ENCODE peak calls at places on chromosomes 13 and 19, in eight cellular contexts. One of them, this sample, is unnamed.
A peak's percentile ranks its signal among the peaks of the same experiment; 100 is the strongest.

GRCh38 chr19:57829316-57829715 is 783 bp upstream of the ZNF587B start:
- DNase-seq in EL: no peak
- DNase-seq in iPS DF 6.9: no peak
- DNase-seq in NCI-H1105 treated with DMSO at 0.1 percent for 48 hours: no peak
- DNase-seq in Ammon's horn: no peak
- DNase-seq in CD4-positive, CD25-positive, alpha-beta regulatory T cell: no peak
- DNase-seq in cerebellum: no peak
- DNase-seq in GM12865: no peak
- DNase-seq in this sample: no peak

GRCh38 chr19:35223084-35223790 is 5.3 kb downstream of the FAM187B start:
- DNase-seq in Ammon's horn: no peak
- DNase-seq in CD4-positive, CD25-positive, alpha-beta regulatory T cell: no peak
- DNase-seq in GM12865: no peak
- DNase-seq in cerebellum: no peak
- DNase-seq in EL: no peak
- DNase-seq in iPS DF 6.9: no peak
- DNase-seq in NCI-H1105 treated with DMSO at 0.1 percent for 48 hours: no peak
- DNase-seq in this sample: no peak

GRCh38 chr19:51368366-51369282 is at the start of gene CLDND2:
- DNase-seq in CD4-positive, CD25-positive, alpha-beta regulatory T cell: no peak
- DNase-seq in cerebellum: no peak
- DNase-seq in NCI-H1105 treated with DMSO at 0.1 percent for 48 hours: no peak
- DNase-seq in iPS DF 6.9: no peak
- DNase-seq in Ammon's horn: no peak
- DNase-seq in EL: no peak
- DNase-seq in GM12865: no peak
- DNase-seq in this sample: no peak

GRCh38 chr19:32396046-32396652 is 9.4 kb upstream of the DPY19L3 start:
- DNase-seq in iPS DF 6.9: no peak
- DNase-seq in GM12865: no peak
- DNase-seq in EL: no peak
- DNase-seq in CD4-positive, CD25-positive, alpha-beta regulatory T cell: no peak
- DNase-seq in Ammon's horn: no peak
- DNase-seq in cerebellum: no peak
- DNase-seq in NCI-H1105 treated with DMSO at 0.1 percent for 48 hours: no peak
- DNase-seq in this sample: no peak

GRCh38 chr19:38149597-38149996 is 74.4 kb downstream of the DPF1 start:
- DNase-seq in cerebellum: no peak
- DNase-seq in iPS DF 6.9: no peak
- DNase-seq in Ammon's horn: no peak
- DNase-seq in NCI-H1105 treated with DMSO at 0.1 percent for 48 hours: no peak
- DNase-seq in CD4-positive, CD25-positive, alpha-beta regulatory T cell: no peak
- DNase-seq in GM12865: no peak
- DNase-seq in EL: peak; percentile 13
- DNase-seq in this sample: peak; percentile 34

GRCh38 chr13:30647824-30648521 is 30.3 kb downstream of the USPL1 start:
- DNase-seq in GM12865: no peak
- DNase-seq in Ammon's horn: no peak
- DNase-seq in iPS DF 6.9: no peak
- DNase-seq in cerebellum: no peak
- DNase-seq in EL: no peak
- DNase-seq in CD4-positive, CD25-positive, alpha-beta regulatory T cell: no peak
- DNase-seq in NCI-H1105 treated with DMSO at 0.1 percent for 48 hours: no peak
- DNase-seq in this sample: no peak

GRCh38 chr19:3039641-3040077 is 10.6 kb upstream of the TLE2 start:
- DNase-seq in GM12865: no peak
- DNase-seq in Ammon's horn: no peak
- DNase-seq in iPS DF 6.9: no peak
- DNase-seq in CD4-positive, CD25-positive, alpha-beta regulatory T cell: peak; percentile 22
- DNase-seq in NCI-H1105 treated with DMSO at 0.1 percent for 48 hours: no peak
- DNase-seq in cerebellum: no peak
- DNase-seq in EL: no peak
- DNase-seq in this sample: no peak

GRCh38 chr19:41870401-41870873 is 6.6 kb upstream of the CD79A start:
- DNase-seq in Ammon's horn: no peak
- DNase-seq in GM12865: no peak
- DNase-seq in cerebellum: no peak
- DNase-seq in EL: peak; percentile 47
- DNase-seq in CD4-positive, CD25-positive, alpha-beta regulatory T cell: no peak
- DNase-seq in iPS DF 6.9: no peak
- DNase-seq in NCI-H1105 treated with DMSO at 0.1 percent for 48 hours: no peak
- DNase-seq in this sample: peak; percentile 55